ENCODE peak calls at places on chromosomes 2 and 18, in ten cellular contexts. One of them, this sample, is unnamed.

GRCh38 chr2:75099521-75099922 is 99.8 kb downstream of the TACR1 start:
- DNase-seq in esophagus muscularis mucosa: peak
- DNase-seq in AG04449: no peak
- DNase-seq in ELF-1: no peak
- DNase-seq in AG20443: no peak
- DNase-seq in K562: no peak
- DNase-seq in HCT116: no peak
- DNase-seq in kidney glomerular epithelial cell: peak
- DNase-seq in amygdala: no peak
- DNase-seq in WTC11: no peak
- DNase-seq in this sample: no peak

GRCh38 chr2:8531481-8531880 is 150.4 kb upstream of the ID2 start:
- DNase-seq in esophagus muscularis mucosa: no peak
- DNase-seq in AG04449: no peak
- DNase-seq in ELF-1: no peak
- DNase-seq in AG20443: no peak
- DNase-seq in K562: no peak
- DNase-seq in HCT116: no peak
- DNase-seq in kidney glomerular epithelial cell: no peak
- DNase-seq in amygdala: no peak
- DNase-seq in WTC11: no peak
- DNase-seq in this sample: no peak

GRCh38 chr2:190979906-190980629 is 33.9 kb downstream of the STAT1 start:
- DNase-seq in esophagus muscularis mucosa: no peak
- DNase-seq in AG04449: no peak
- DNase-seq in ELF-1: peak
- DNase-seq in AG20443: no peak
- DNase-seq in K562: no peak
- DNase-seq in HCT116: no peak
- DNase-seq in kidney glomerular epithelial cell: no peak
- DNase-seq in amygdala: no peak
- DNase-seq in WTC11: no peak
- DNase-seq in this sample: no peak

GRCh38 chr2:218878486-218878885 is 2.2 kb upstream of the WNT10A start:
- DNase-seq in esophagus muscularis mucosa: no peak
- DNase-seq in AG04449: no peak
- DNase-seq in ELF-1: no peak
- DNase-seq in AG20443: no peak
- DNase-seq in K562: no peak
- DNase-seq in HCT116: no peak
- DNase-seq in kidney glomerular epithelial cell: no peak
- DNase-seq in amygdala: no peak
- DNase-seq in WTC11: no peak
- DNase-seq in this sample: no peak

GRCh38 chr2:207184768-207185167 is 19.0 kb upstream of the KLF7 start:
- DNase-seq in esophagus muscularis mucosa: no peak
- DNase-seq in AG04449: no peak
- DNase-seq in ELF-1: no peak
- DNase-seq in AG20443: no peak
- DNase-seq in K562: no peak
- DNase-seq in HCT116: no peak
- DNase-seq in kidney glomerular epithelial cell: no peak
- DNase-seq in amygdala: no peak
- DNase-seq in WTC11: no peak
- DNase-seq in this sample: no peak

GRCh38 chr2:1420746-1421480 is 7.7 kb downstream of the TPO start:
- DNase-seq in esophagus muscularis mucosa: no peak
- DNase-seq in AG04449: no peak
- DNase-seq in ELF-1: no peak
- DNase-seq in AG20443: no peak
- DNase-seq in K562: no peak
- DNase-seq in HCT116: no peak
- DNase-seq in kidney glomerular epithelial cell: no peak
- DNase-seq in amygdala: no peak
- DNase-seq in WTC11: no peak
- DNase-seq in this sample: no peak

GRCh38 chr18:72868666-72869661 is 1.2 kb upstream of the NETO1 start:
- DNase-seq in esophagus muscularis mucosa: peak
- DNase-seq in AG04449: no peak
- DNase-seq in ELF-1: peak
- DNase-seq in AG20443: peak
- DNase-seq in K562: no peak
- DNase-seq in HCT116: no peak
- DNase-seq in kidney glomerular epithelial cell: peak
- DNase-seq in amygdala: no peak
- DNase-seq in WTC11: peak
- DNase-seq in this sample: no peak

GRCh38 chr2:105329197-105329554 is 359 bp downstream of the TGFBRAP1 start:
- DNase-seq in esophagus muscularis mucosa: no peak
- DNase-seq in AG04449: no peak
- DNase-seq in ELF-1: no peak
- DNase-seq in AG20443: no peak
- DNase-seq in K562: no peak
- DNase-seq in HCT116: no peak
- DNase-seq in kidney glomerular epithelial cell: peak
- DNase-seq in amygdala: no peak
- DNase-seq in WTC11: no peak
- DNase-seq in this sample: no peak

GRCh38 chr2:232761301-232761907 is 15.0 kb downstream of the KCNJ13 start:
- DNase-seq in esophagus muscularis mucosa: no peak
- DNase-seq in AG04449: no peak
- DNase-seq in ELF-1: no peak
- DNase-seq in AG20443: peak
- DNase-seq in K562: no peak
- DNase-seq in HCT116: peak
- DNase-seq in kidney glomerular epithelial cell: peak
- DNase-seq in amygdala: no peak
- DNase-seq in WTC11: no peak
- DNase-seq in this sample: no peak

GRCh38 chr2:53018830-53019425 is 748.7 kb upstream of the CHAC2 start:
- DNase-seq in esophagus muscularis mucosa: no peak
- DNase-seq in AG04449: no peak
- DNase-seq in ELF-1: no peak
- DNase-seq in AG20443: no peak
- DNase-seq in K562: no peak
- DNase-seq in HCT116: no peak
- DNase-seq in kidney glomerular epithelial cell: peak
- DNase-seq in amygdala: no peak
- DNase-seq in WTC11: no peak
- DNase-seq in this sample: no peak

GRCh38 chr2:133486706-133487305 is 81.5 kb downstream of the NCKAP5 start:
- DNase-seq in esophagus muscularis mucosa: no peak
- DNase-seq in AG04449: no peak
- DNase-seq in ELF-1: no peak
- DNase-seq in AG20443: no peak
- DNase-seq in K562: no peak
- DNase-seq in HCT116: no peak
- DNase-seq in kidney glomerular epithelial cell: peak
- DNase-seq in amygdala: no peak
- DNase-seq in WTC11: no peak
- DNase-seq in this sample: no peak

This sample was measured in stimulated activated effector memory CD8-positive, alpha-beta T cell treated with anti-CD3 and anti-CD28 coated beads, Interleukin-12 subunit alpha, Interleukin-12 subunit beta, amount 100 ng/mL, for 72 hours.